ENCODE peak calls at places on chromosome 12, in nine cellular contexts. O is sigmoid colon, W is ovary, C is HFF-Myc, G is upper lobe of right lung, Y is neural progenitor cell, P is ascending aorta, V is breast epithelium, S is mucosa of descending colon. Q is an unnamed sample.

GRCh38 chr12:104462931-104463339 is 6.2 kb downstream of the CHST11 start:
- DNase-seq in O (no peak), W (no peak), C (no peak), G (no peak), Y (no peak), P (no peak), V (no peak), S (no peak), Q (no peak)

GRCh38 chr12:30866256-30866655 is 60.3 kb upstream of the TSPAN11 start:
- DNase-seq in O (no peak), W (no peak), C (no peak), G (no peak), Y (no peak), P (no peak), V (no peak), S (no peak), Q (no peak)

GRCh38 chr12:53963434-53964314 is 9.0 kb downstream of the HOXC12 start:
- DNase-seq in O (no peak), W (no peak), C (no peak), G (no peak), Y (no peak), P (no peak), V (no peak), S (no peak), Q (no peak)

GRCh38 chr12:76457010-76457409 is 102.6 kb downstream of the OSBPL8 start:
- DNase-seq in O (no peak), W (no peak), C (no peak), G (no peak), Y (no peak), P (no peak), V (no peak), S (no peak), Q (no peak)

GRCh38 chr12:124539084-124540041 is 28.0 kb downstream of the NCOR2 start:
- DNase-seq in O (no peak), W (no peak), C (no peak), G (no peak), Y (no peak), P (no peak), V (no peak), S (no peak), Q (no peak)

GRCh38 chr12:56885316-56885715 is 48.9 kb downstream of the SDR9C7 start:
- DNase-seq in O (no peak), W (no peak), C (no peak), G (no peak), Y (no peak), P (no peak), V (no peak), S (no peak), Q (no peak)

GRCh38 chr12:6766651-6767300 is 613 bp downstream of the PTMS start:
- DNase-seq in O (peak), W (peak), C (no peak), G (peak), Y (peak), P (peak), V (peak), S (peak), Q (no peak)

GRCh38 chr12:80282761-80283160 is 161.3 kb upstream of the PTPRQ start:
- DNase-seq in O (no peak), W (no peak), C (no peak), G (no peak), Y (no peak), P (no peak), V (no peak), S (no peak), Q (no peak)

GRCh38 chr12:57766464-57767311 is at the start of gene CYP27B1:
- DNase-seq in O (no peak), W (peak), C (no peak), G (peak), Y (peak), P (no peak), V (no peak), S (peak), Q (no peak)

GRCh38 chr12:54634795-54635194 is at the start of gene LACRT:
- DNase-seq in O (no peak), W (no peak), C (no peak), G (no peak), Y (no peak), P (no peak), V (no peak), S (no peak), Q (no peak)

GRCh38 chr12:47778842-47779241 is 5.8 kb downstream of the SLC48A1 start:
- DNase-seq in O (peak), W (no peak), C (no peak), G (peak), Y (no peak), P (no peak), V (no peak), S (no peak), Q (no peak)

GRCh38 chr12:25352078-25352918 is 101.6 kb upstream of the KRAS start:
- DNase-seq in O (no peak), W (no peak), C (no peak), G (no peak), Y (no peak), P (no peak), V (no peak), S (no peak), Q (no peak)

DNA sequence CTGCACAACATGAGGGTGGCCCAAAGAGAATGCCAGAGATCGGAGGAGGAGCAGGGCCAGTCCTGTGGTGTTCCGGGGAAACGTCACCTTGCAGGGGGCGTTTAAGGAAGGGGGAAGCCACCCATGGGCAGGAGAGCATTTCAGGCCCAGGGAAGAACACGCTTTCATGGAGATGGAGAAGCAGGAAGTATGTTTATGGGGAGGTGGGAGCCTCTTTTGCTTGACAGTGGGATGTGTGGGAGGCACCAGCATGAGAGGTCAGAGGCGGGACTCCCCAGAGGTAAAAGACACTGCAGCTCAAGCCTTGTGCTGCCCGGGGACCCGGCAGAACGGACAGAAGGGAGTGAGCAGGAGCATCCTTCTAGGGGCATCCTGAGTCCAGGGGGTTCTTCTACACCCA is 1.3 kb upstream of the LRTM2 start:
- DNase-seq in O (no peak), W (no peak), C (no peak), G (no peak), Y (no peak), P (no peak), V (no peak), S (no peak), Q (no peak)
- TF ChIP-seq CTCF in O (no peak), W (no peak), C (no peak), G (no peak), Y (no peak), P (no peak), V (no peak), S (no peak), Q (no peak)

DNA sequence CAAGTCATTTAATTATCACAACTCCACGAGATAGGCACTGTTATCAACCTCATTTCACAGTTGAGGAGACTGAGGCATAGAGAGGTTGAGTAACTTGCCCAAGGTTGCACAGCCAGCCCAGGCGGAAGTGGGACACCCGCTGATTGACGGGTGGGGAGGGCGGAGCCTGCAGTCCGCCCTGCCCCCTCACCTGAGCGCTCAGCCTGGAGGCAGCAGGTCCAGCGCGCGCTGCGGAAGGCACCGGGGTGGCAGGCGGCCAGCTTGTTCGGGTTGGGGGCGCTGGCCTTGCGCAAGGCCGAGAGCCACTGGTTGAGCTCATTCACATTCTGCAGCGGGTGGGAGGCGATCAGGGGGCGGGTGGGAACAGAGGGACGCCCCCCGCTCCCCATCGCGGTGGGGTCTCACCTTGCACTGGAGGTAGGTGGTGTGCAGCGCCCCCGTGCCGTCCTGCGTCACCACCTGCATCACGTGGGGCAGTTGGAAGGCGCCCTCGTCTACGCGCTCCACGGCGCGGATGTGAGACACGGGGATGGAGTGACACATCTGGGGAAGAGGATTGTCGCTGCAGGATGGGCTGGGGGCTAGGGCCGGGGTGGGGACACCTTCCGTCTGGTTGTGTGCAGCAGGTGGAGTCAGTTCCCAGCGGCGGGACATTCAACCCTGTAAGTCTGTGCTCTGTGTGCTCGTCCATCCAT is 31.7 kb downstream of the RASAL1 start:
- DNase-seq in O (no peak), W (no peak), C (no peak), G (peak), Y (peak), P (no peak), V (no peak), S (no peak), Q (no peak)
- TF ChIP-seq CTCF in O (no peak), W (no peak), C (no peak), G (no peak), Y (no peak), P (no peak), V (no peak), S (no peak), Q (no peak)

GRCh38 chr12:72264548-72265175 is 7.5 kb upstream of the TRHDE start:
- DNase-seq in O (no peak), W (no peak), C (no peak), G (no peak), Y (peak), P (no peak), V (no peak), S (no peak), Q (no peak)

GRCh38 chr12:72269491-72269890 is 2.7 kb upstream of the TRHDE start:
- DNase-seq in O (no peak), W (no peak), C (no peak), G (no peak), Y (no peak), P (no peak), V (no peak), S (no peak), Q (no peak)

GRCh38 chr12:72270246-72270645 is 1.9 kb upstream of the TRHDE start:
- DNase-seq in O (no peak), W (no peak), C (no peak), G (no peak), Y (no peak), P (no peak), V (no peak), S (no peak), Q (no peak)

GRCh38 chr12:72268386-72268785 is 3.8 kb upstream of the TRHDE start:
- DNase-seq in O (no peak), W (no peak), C (no peak), G (no peak), Y (no peak), P (no peak), V (no peak), S (no peak), Q (no peak)

GRCh38 chr12:72267974-72268373 is 4.2 kb upstream of the TRHDE start:
- DNase-seq in O (no peak), W (no peak), C (no peak), G (no peak), Y (no peak), P (no peak), V (no peak), S (no peak), Q (no peak)
- TF ChIP-seq CTCF in O (no peak), W (no peak), C (peak), G (peak), Y (peak), P (no peak), V (no peak), S (no peak), Q (no peak)

GRCh38 chr12:118850244-118850825 is 131.0 kb upstream of the SRRM4 start:
- DNase-seq in O (no peak), W (no peak), C (no peak), G (no peak), Y (peak), P (no peak), V (no peak), S (peak), Q (no peak)

GRCh38 chr12:118855858-118856257 is 125.5 kb upstream of the SRRM4 start:
- DNase-seq in O (no peak), W (no peak), C (no peak), G (no peak), Y (no peak), P (no peak), V (no peak), S (no peak), Q (no peak)

GRCh38 chr12:118853634-118854033 is 127.7 kb upstream of the SRRM4 start:
- DNase-seq in O (no peak), W (no peak), C (no peak), G (no peak), Y (peak), P (no peak), V (no peak), S (peak), Q (no peak)
- TF ChIP-seq CTCF in O (peak), W (no peak), C (no peak), G (peak), Y (peak), P (no peak), V (no peak), S (no peak), Q (no peak)

DNA sequence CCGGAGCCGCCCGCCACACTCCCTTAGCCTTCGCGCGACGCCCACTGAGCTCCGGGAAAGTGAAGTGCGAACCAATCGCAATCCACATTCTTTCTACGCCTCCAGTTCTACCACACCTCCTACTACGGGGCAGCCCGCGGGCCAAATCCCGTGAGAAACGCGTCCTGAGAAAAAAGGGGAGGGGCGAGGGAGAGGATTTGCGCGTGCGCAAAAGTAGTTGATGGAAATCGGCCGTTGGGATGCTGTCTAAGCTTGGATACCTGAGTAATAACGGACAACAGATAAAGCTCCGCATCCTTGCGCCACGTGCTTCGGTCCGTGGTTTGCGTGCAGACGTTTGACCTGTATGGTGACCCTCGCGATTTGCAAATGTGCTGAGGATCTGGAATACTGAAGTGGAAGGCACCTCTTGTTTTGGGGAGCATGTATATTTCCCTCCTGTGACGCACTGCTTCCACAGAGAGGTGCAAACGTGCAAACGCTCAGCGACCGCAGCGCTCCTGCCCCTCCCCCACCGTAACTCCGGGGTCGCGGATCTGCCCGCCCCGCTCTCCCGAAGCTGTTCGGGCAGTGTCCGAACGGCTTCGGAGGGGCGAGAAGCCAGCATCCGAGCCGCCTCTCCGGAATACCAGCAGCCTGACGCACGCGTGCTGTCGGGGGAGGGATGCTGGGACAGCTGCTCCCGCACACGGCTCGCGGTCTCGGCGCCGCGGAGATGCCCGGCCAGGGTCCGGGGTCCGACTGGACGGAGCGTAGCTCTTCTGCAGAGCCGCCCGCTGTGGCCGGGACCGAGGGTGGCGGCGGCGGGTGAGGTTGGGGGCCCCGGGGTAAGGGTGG is at the start of the genes FAM216A and GPN3:
- DNase-seq in O (peak), W (peak), C (peak), G (peak), Y (peak), P (peak), V (peak), S (peak), Q (peak)
- TF ChIP-seq CTCF in O (no peak), W (no peak), C (no peak), G (no peak), Y (no peak), P (no peak), V (no peak), S (no peak), Q (no peak)

GRCh38 chr12:93746572-93747168 is 69.5 kb downstream of the CRADD start:
- DNase-seq in O (no peak), W (no peak), C (no peak), G (no peak), Y (no peak), P (no peak), V (no peak), S (no peak), Q (no peak)
- TF ChIP-seq CTCF in O (no peak), W (no peak), C (no peak), G (no peak), Y (no peak), P (no peak), V (no peak), S (no peak), Q (no peak)